ENCODE peak calls at places on chromosomes 3 and 15, in four cellular contexts. One of them, this sample, is unnamed.

GRCh38 chr3:29301332-29302011 is 20.6 kb downstream of the RBMS3 start:
- DNase-seq in H1: no peak
- DNase-seq in GM12878: no peak
- DNase-seq in GM12892: no peak
- DNase-seq in this sample: no peak

GRCh38 chr15:33107950-33108349 is 86.6 kb downstream of the FMN1 start:
- DNase-seq in GM12878: no peak
- DNase-seq in H1: no peak
- DNase-seq in GM12892: no peak
- DNase-seq in this sample: no peak

GRCh38 chr3:157633241-157633640 is 130.0 kb upstream of the VEPH1 start:
- DNase-seq in GM12878: no peak
- DNase-seq in GM12892: no peak
- DNase-seq in H1: no peak
- DNase-seq in this sample: no peak

GRCh38 chr3:69014022-69014580 is 617 bp upstream of the EOGT start:
- DNase-seq in H1: no peak
- DNase-seq in GM12892: no peak
- DNase-seq in GM12878: peak
- DNase-seq in this sample: no peak

GRCh38 chr3:21463319-21463718 is 287.7 kb downstream of the ZNF385D start:
- DNase-seq in GM12878: no peak
- DNase-seq in GM12892: no peak
- DNase-seq in H1: no peak
- DNase-seq in this sample: no peak

GRCh38 chr3:69326821-69327433 is 59.0 kb downstream of the FRMD4B start:
- DNase-seq in GM12878: peak
- DNase-seq in GM12892: no peak
- DNase-seq in H1: no peak
- DNase-seq in this sample: peak

GRCh38 chr15:55282284-55282833 is 7.3 kb downstream of the RAB27A start:
- DNase-seq in GM12878: no peak
- DNase-seq in H1: no peak
- DNase-seq in GM12892: no peak
- DNase-seq in this sample: no peak

GRCh38 chr3:142448424-142448823 is 587 bp upstream of the XRN1 start:
- DNase-seq in H1: no peak
- DNase-seq in GM12878: no peak
- DNase-seq in GM12892: no peak
- DNase-seq in this sample: no peak

GRCh38 chr3:34015204-34016142 is 217.0 kb downstream of the PDCD6IP start:
- DNase-seq in GM12892: no peak
- DNase-seq in H1: peak
- DNase-seq in GM12878: no peak
- DNase-seq in this sample: no peak

GRCh38 chr15:40336129-40337122 is 4.3 kb downstream of the CCDC9B start:
- DNase-seq in GM12878: no peak
- DNase-seq in GM12892: no peak
- DNase-seq in H1: peak
- DNase-seq in this sample: no peak

GRCh38 chr15:100809151-100809550 is 70.5 kb upstream of the ALDH1A3 start:
- DNase-seq in GM12878: no peak
- DNase-seq in H1: no peak
- DNase-seq in GM12892: no peak
- DNase-seq in this sample: no peak

GRCh38 chr15:74345051-74345450 is 22.4 kb downstream of the CYP11A1 start:
- DNase-seq in GM12878: no peak
- DNase-seq in H1: no peak
- DNase-seq in GM12892: no peak
- DNase-seq in this sample: no peak

GRCh38 chr3:47427866-47428265 is 47.0 kb downstream of the PTPN23 start:
- DNase-seq in GM12878: no peak
- DNase-seq in H1: no peak
- DNase-seq in GM12892: no peak
- DNase-seq in this sample: no peak

DNA sequence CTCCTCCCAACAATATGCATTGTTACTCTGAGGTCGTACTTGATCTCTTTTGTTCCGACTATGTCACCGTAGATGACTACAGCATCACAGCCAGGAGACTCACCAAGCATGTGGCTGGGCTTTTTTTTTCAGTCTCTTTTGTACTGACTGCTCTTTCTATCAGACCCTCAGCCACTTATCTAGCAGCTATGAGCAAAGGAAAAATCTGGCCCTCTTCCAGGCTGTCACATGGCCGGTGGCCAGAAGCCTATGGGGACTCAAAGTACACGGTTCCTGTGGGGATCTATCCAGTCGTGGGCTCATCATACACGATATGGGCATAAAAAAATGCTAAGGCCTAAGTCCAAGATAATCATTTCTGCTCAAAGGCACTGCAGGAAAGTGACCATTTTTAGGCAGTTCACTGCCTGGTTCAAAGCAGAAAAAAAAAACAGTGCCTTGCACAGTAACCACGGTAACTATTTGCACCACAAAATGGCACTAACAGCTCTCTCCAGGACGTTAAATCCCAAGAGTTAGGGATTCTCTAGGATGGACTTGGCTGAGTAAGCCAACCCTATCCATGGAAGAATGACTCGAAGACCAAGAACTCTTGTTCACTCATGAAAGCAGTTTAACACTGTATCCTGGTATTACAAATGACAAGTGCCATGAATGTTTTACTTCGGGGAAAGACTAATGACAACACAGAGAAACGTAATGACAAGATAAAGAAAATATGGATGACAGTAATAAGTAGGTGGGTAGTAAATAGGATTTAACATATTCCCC is 50.3 kb downstream of the SHQ1 start:
- DNase-seq in H1: no peak
- DNase-seq in GM12878: no peak
- DNase-seq in GM12892: no peak
- DNase-seq in this sample: no peak
- TF ChIP-seq POLR2AphosphoS5 in H1: no peak
- TF ChIP-seq POLR2AphosphoS5 in GM12878: no peak
- TF ChIP-seq POLR2AphosphoS5 in GM12892: no peak
- TF ChIP-seq POLR2AphosphoS5 in this sample: no peak

GRCh38 chr3:12812812-12813211 is 16.3 kb downstream of the CAND2 start:
- DNase-seq in GM12892: no peak
- DNase-seq in H1: no peak
- DNase-seq in GM12878: no peak
- DNase-seq in this sample: no peak
- TF ChIP-seq TAF1 in GM12892: no peak
- TF ChIP-seq TAF1 in H1: no peak
- TF ChIP-seq TAF1 in GM12878: no peak
- TF ChIP-seq TAF1 in this sample: no peak

GRCh38 chr3:42663581-42664442 is 10.3 kb downstream of the ZBTB47 start:
- DNase-seq in H1: no peak
- DNase-seq in GM12878: no peak
- DNase-seq in GM12892: no peak
- DNase-seq in this sample: peak
- TF ChIP-seq POLR2AphosphoS5 in H1: no peak
- TF ChIP-seq POLR2AphosphoS5 in GM12878: no peak
- TF ChIP-seq POLR2AphosphoS5 in GM12892: no peak
- TF ChIP-seq POLR2AphosphoS5 in this sample: no peak

GRCh38 chr3:39533226-39533625 is 65.7 kb downstream of the MOBP start:
- DNase-seq in GM12878: no peak
- DNase-seq in H1: no peak
- DNase-seq in GM12892: no peak
- DNase-seq in this sample: no peak
- TF ChIP-seq TAF1 in GM12878: no peak
- TF ChIP-seq TAF1 in H1: no peak
- TF ChIP-seq TAF1 in GM12892: no peak
- TF ChIP-seq TAF1 in this sample: no peak

GRCh38 chr15:77985031-77985930 is 92.2 kb downstream of the TBC1D2B start:
- DNase-seq in GM12878: no peak
- DNase-seq in GM12892: no peak
- DNase-seq in H1: no peak
- DNase-seq in this sample: no peak
- TF ChIP-seq POLR2AphosphoS5 in GM12878: no peak
- TF ChIP-seq POLR2AphosphoS5 in GM12892: no peak
- TF ChIP-seq POLR2AphosphoS5 in H1: no peak
- TF ChIP-seq POLR2AphosphoS5 in this sample: no peak

GRCh38 chr3:11478167-11478566 is 165.5 kb downstream of the VGLL4 start:
- DNase-seq in GM12878: no peak
- DNase-seq in H1: no peak
- DNase-seq in GM12892: no peak
- DNase-seq in this sample: no peak
- TF ChIP-seq TAF1 in GM12878: no peak
- TF ChIP-seq TAF1 in H1: no peak
- TF ChIP-seq TAF1 in GM12892: no peak
- TF ChIP-seq TAF1 in this sample: no peak

GRCh38 chr15:42091753-42092665 is 2.4 kb downstream of the PLA2G4D start:
- DNase-seq in GM12892: no peak
- DNase-seq in GM12878: no peak
- DNase-seq in H1: no peak
- DNase-seq in this sample: no peak
- TF ChIP-seq POLR2AphosphoS5 in GM12892: no peak
- TF ChIP-seq POLR2AphosphoS5 in GM12878: no peak
- TF ChIP-seq POLR2AphosphoS5 in H1: no peak
- TF ChIP-seq POLR2AphosphoS5 in this sample: no peak

GRCh38 chr3:119326976-119327375 is 32.8 kb downstream of the ARHGAP31 start:
- DNase-seq in H1: no peak
- DNase-seq in GM12878: no peak
- DNase-seq in GM12892: no peak
- DNase-seq in this sample: no peak
- TF ChIP-seq TAF1 in H1: no peak
- TF ChIP-seq TAF1 in GM12878: no peak
- TF ChIP-seq TAF1 in GM12892: no peak
- TF ChIP-seq TAF1 in this sample: no peak